ENCODE peak calls at places on chromosomes 5 and 9, in five cellular contexts. V, E, R, K and P are unnamed samples.
A peak's percentile ranks its signal among the peaks of the same experiment; 100 is the strongest.

GRCh38 chr9:113956901-113957777 is 81.0 kb downstream of the ZNF618 start:
- DNase-seq in V (no peak), K (no peak), E (no peak), R (no peak), P (no peak)

GRCh38 chr5:133713209-133713608 is 100.9 kb upstream of the FSTL4 start:
- DNase-seq in K (no peak), E (no peak), V (no peak), R (no peak), P (no peak)

GRCh38 chr5:150058480-150059126 is 27.8 kb downstream of the CSF1R start:
- DNase-seq in K (no peak), R (no peak), V (no peak), E (no peak), P (no peak)

GRCh38 chr5:14056039-14056438 is 87.1 kb upstream of the TRIO start:
- DNase-seq in K (no peak), V (no peak), E (no peak), R (no peak), P (no peak)

GRCh38 chr5:84378961-84379360 is 5.7 kb downstream of the EDIL3 start:
- DNase-seq in V (no peak), K (no peak), R (no peak), E (no peak), P (no peak)

GRCh38 chr9:78934880-78935279 is 636.9 kb upstream of the TLE4 start:
- DNase-seq in R (no peak), V (no peak), K (no peak), E (no peak), P (no peak)

GRCh38 chr5:160492565-160492964 is 70.9 kb downstream of the PTTG1 start:
- DNase-seq in E (no peak), K (no peak), R (no peak), V (no peak), P (no peak)

GRCh38 chr5:128559300-128560297 is 21.6 kb upstream of the FBN2 start:
- DNase-seq in K (peak; percentile 13), E (no peak), V (no peak), R (no peak), P (no peak)

GRCh38 chr9:133429641-133430161 is 7.5 kb downstream of the ADAMTS13 start:
- DNase-seq in V (no peak), K (peak; percentile 60), R (peak; percentile 88), E (peak; percentile 59), P (no peak)

GRCh38 chr5:79070002-79070567 is 518 bp downstream of the BHMT2 start:
- DNase-seq in V (peak; percentile 26), R (no peak), E (no peak), K (no peak), P (no peak)

GRCh38 chr5:3891118-3891517 is 295.5 kb downstream of the IRX1 start:
- DNase-seq in E (no peak), V (no peak), R (no peak), K (no peak), P (no peak)

GRCh38 chr5:39491210-39491609 is 66.4 kb upstream of the DAB2 start:
- DNase-seq in K (no peak), R (no peak), E (no peak), V (no peak), P (no peak)

GRCh38 chr5:140322751-140323731 is 20.1 kb upstream of the PFDN1 start:
- DNase-seq in E (no peak), V (no peak), K (peak; percentile 47), R (no peak), P (peak; percentile 91)

GRCh38 chr5:41408676-41409443 is 101.5 kb downstream of the PLCXD3 start:
- DNase-seq in K (no peak), V (no peak), E (no peak), R (no peak), P (no peak)

GRCh38 chr5:182126-182525 is 9.2 kb upstream of the LRRC14B start:
- DNase-seq in E (no peak), V (no peak), R (no peak), K (no peak), P (no peak)

GRCh38 chr9:126474201-126474765 is 139.4 kb upstream of the LMX1B start:
- DNase-seq in R (no peak), K (no peak), E (no peak), V (no peak), P (no peak)

GRCh38 chr5:1799110-1799601 is 481 bp downstream of the MRPL36 start:
- DNase-seq in E (peak; percentile 15), V (peak; percentile 52), K (peak; percentile 15), R (no peak), P (no peak)

GRCh38 chr5:169416583-169417196 is 115.8 kb upstream of the SLIT3 start:
- DNase-seq in K (no peak), E (peak; percentile 13), R (no peak), V (peak; percentile 21), P (no peak)

GRCh38 chr5:140362875-140363630 is 3.1 kb downstream of the SLC4A9 start:
- DNase-seq in V (peak; percentile 78), K (peak; percentile 80), R (peak; percentile 99), E (peak; percentile 89), P (no peak)

GRCh38 chr9:135086597-135087488 is 625 bp upstream of the OLFM1 start:
- DNase-seq in R (no peak), E (no peak), V (no peak), K (no peak), P (no peak)

GRCh38 chr5:102718819-102719218 is 36.3 kb upstream of the PAM start:
- DNase-seq in R (no peak), K (no peak), V (no peak), E (no peak), P (no peak)

GRCh38 chr5:151079838-151080619 is 805 bp downstream of the TNIP1 start:
- DNase-seq in R (no peak), E (no peak), V (no peak), K (peak; percentile 58), P (no peak)

GRCh38 chr5:59893436-59894227 is at the start of gene PDE4D:
- DNase-seq in R (peak; percentile 85), E (peak; percentile 19), V (no peak), K (peak; percentile 22), P (no peak)

GRCh38 chr5:164475339-164475977 is 970.0 kb downstream of the MAT2B start:
- DNase-seq in V (no peak), K (peak; percentile 9), E (no peak), R (no peak), P (no peak)

GRCh38 chr5:133475986-133476385 is 136.4 kb downstream of the FSTL4 start:
- DNase-seq in K (no peak), R (no peak), V (no peak), E (no peak), P (no peak)

GRCh38 chr5:76617675-76618074 is 5.5 kb downstream of the F2RL2 start:
- DNase-seq in R (no peak), K (peak; percentile 25), E (no peak), V (no peak), P (no peak)

GRCh38 chr9:71854811-71855210 is 56.2 kb downstream of the ABHD17B start:
- DNase-seq in V (no peak), K (no peak), R (no peak), E (no peak), P (no peak)

GRCh38 chr9:5629312-5630037 is 568 bp downstream of the RIC1 start:
- DNase-seq in K (peak; percentile 41), V (peak; percentile 37), R (no peak), E (peak; percentile 53), P (no peak)

GRCh38 chr5:95961617-95962474 is at the start of gene ELL2:
- DNase-seq in E (peak; percentile 100), R (peak; percentile 93), V (peak; percentile 99), K (peak; percentile 100), P (peak; percentile 100)

GRCh38 chr5:95962475-95962773 is 773 bp upstream of the ELL2 start:
- DNase-seq in R (no peak), K (no peak), V (no peak), E (no peak), P (no peak)

GRCh38 chr5:95959051-95959963 is 2.3 kb downstream of the ELL2 start:
- DNase-seq in E (peak; percentile 21), V (no peak), R (no peak), K (no peak), P (no peak)

GRCh38 chr5:95959964-95960801 is 1.5 kb downstream of the ELL2 start:
- DNase-seq in E (peak; percentile 16), K (peak; percentile 15), R (no peak), V (no peak), P (no peak)

DNA sequence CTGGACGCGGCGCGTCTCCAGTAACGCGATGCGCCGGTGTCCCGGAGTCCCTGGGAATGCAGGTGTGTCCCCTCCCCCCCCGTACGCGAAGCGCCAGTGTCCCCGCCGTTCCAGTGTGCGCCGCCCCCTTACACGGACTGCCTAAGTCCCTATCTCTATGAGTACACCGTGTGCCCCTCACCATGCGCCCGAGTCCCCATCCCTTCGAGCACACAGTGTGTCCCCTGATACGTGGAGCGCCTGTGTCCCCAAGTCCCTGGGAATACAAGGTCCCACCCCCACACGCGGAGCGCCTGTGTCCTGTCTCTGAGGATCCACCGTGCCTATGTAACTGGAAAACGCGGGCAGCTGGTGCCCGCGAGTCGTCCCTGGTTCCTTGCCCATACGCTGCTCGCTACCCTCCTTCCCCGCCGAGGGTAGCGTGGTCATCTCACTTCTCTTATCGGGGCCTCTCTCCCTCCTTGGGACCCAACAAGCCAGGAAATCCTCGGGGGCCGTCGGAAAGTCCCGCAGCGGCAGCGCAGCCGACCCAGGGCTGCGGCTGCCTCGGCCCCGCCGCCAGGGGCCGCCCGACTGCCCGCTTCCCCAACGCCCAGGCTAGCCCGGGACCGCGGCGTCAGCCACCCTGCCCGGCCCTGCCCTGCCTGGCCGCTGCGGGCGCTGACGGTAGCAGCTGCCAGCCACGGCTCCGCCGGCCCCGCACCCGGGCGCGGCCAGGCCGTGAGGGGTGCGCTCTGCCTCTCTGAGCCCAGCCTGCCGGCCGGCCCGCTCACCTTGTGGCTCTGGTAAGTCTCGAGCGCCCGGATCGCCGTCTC is 642 bp downstream of the ELL2 start:
- DNase-seq in V (peak; percentile 70), R (peak; percentile 88), K (peak; percentile 80), E (peak; percentile 88), P (peak; percentile 93)
- TF ChIP-seq EP300 in V (no peak), R (peak; percentile 63), K (no peak), E (no peak), P (no peak)

GRCh38 chr5:148702019-148702596 is 47.8 kb upstream of the HTR4 start:
- DNase-seq in V (no peak), E (no peak), R (no peak), K (no peak), P (no peak)
- TF ChIP-seq EP300 in V (no peak), E (no peak), R (no peak), K (no peak), P (no peak)

DNA sequence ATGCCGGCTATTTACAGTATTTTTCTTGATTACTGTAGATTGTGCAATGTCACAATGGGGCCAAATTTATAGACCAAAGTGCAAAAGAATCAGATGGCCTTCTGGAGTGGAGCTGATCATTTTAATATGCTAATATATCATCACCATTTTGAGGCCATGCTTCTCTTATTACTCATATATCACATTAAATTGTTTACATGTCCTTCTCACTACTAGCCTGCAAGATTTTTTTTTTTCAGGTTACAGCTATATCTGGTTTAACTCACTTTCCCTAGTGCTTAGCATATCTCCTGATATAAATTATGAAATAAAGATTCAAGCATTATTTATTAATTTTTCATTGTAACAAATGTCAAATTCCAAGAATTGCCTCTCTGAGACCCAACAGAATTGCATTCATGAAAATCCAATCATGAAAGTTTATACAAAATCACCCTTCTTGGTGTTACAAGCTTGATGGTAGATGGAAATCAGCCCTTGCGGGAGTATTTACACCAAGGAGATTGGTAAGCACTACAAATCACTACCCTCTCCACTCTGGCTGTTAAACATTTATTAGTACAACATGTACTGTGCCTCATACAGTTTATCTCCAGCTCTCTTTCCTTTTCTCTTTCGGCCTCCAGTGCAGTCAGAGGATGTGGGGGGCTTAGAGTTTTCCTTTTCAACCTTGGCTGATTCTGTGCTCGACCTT is 703.9 kb downstream of the BRINP1 start:
- DNase-seq in V (no peak), R (no peak), K (no peak), E (no peak), P (no peak)
- TF ChIP-seq EP300 in V (no peak), R (no peak), K (no peak), E (peak; percentile 65), P (no peak)

GRCh38 chr9:137618105-137619067 is at the start of gene EHMT1:
- DNase-seq in R (peak; percentile 95), K (peak; percentile 84), V (peak; percentile 88), E (peak; percentile 91), P (no peak)
- TF ChIP-seq EP300 in R (no peak), K (no peak), V (no peak), E (no peak), P (no peak)